ENCODE peak calls at places on chromosomes 3 and 15, in four cellular contexts. One of them, this sample, is unnamed.

GRCh38 chr3:58079773-58080172 is 71.6 kb downstream of the FLNB start:
- DNase-seq in upper lobe of left lung: no peak
- DNase-seq in nephron progenitor cell: no peak
- DNase-seq in OCI-LY7: no peak
- DNase-seq in this sample: no peak

GRCh38 chr3:127702151-127702578 is 29.4 kb downstream of the ABTB1 start:
- DNase-seq in OCI-LY7: no peak
- DNase-seq in nephron progenitor cell: no peak
- DNase-seq in upper lobe of left lung: no peak
- DNase-seq in this sample: no peak

GRCh38 chr15:55457401-55458022 is 49.2 kb downstream of the PIERCE2 start:
- DNase-seq in OCI-LY7: no peak
- DNase-seq in upper lobe of left lung: peak
- DNase-seq in nephron progenitor cell: no peak
- DNase-seq in this sample: no peak

GRCh38 chr3:14900881-14901873 is 46.2 kb upstream of the NR2C2 start:
- DNase-seq in OCI-LY7: no peak
- DNase-seq in nephron progenitor cell: no peak
- DNase-seq in upper lobe of left lung: no peak
- DNase-seq in this sample: no peak

GRCh38 chr3:198064420-198064819 is 104.4 kb downstream of the LMLN start:
- DNase-seq in nephron progenitor cell: no peak
- DNase-seq in OCI-LY7: no peak
- DNase-seq in upper lobe of left lung: no peak
- DNase-seq in this sample: no peak

GRCh38 chr3:197082871-197083270 is 53.3 kb upstream of the MELTF start:
- DNase-seq in OCI-LY7: no peak
- DNase-seq in nephron progenitor cell: no peak
- DNase-seq in upper lobe of left lung: no peak
- DNase-seq in this sample: no peak

GRCh38 chr3:171748341-171748918 is 61.9 kb downstream of the PLD1 start:
- DNase-seq in upper lobe of left lung: no peak
- DNase-seq in OCI-LY7: no peak
- DNase-seq in nephron progenitor cell: no peak
- DNase-seq in this sample: no peak

GRCh38 chr3:113560845-113561623 is 28.7 kb downstream of the SIDT1 start:
- DNase-seq in OCI-LY7: no peak
- DNase-seq in nephron progenitor cell: no peak
- DNase-seq in upper lobe of left lung: no peak
- DNase-seq in this sample: no peak

GRCh38 chr15:58932791-58933310 is 628 bp downstream of the SLTM start:
- DNase-seq in nephron progenitor cell: peak
- DNase-seq in OCI-LY7: no peak
- DNase-seq in upper lobe of left lung: no peak
- DNase-seq in this sample: no peak

GRCh38 chr15:75025548-75026260 is 2.3 kb downstream of the PPCDC start:
- DNase-seq in OCI-LY7: no peak
- DNase-seq in nephron progenitor cell: no peak
- DNase-seq in upper lobe of left lung: no peak
- DNase-seq in this sample: no peak

GRCh38 chr3:38578551-38578950 is 70.9 kb downstream of the SCN5A start:
- DNase-seq in OCI-LY7: no peak
- DNase-seq in nephron progenitor cell: no peak
- DNase-seq in upper lobe of left lung: no peak
- DNase-seq in this sample: peak

GRCh38 chr3:57233799-57234198 is 6.3 kb downstream of the APPL1 start:
- DNase-seq in OCI-LY7: no peak
- DNase-seq in upper lobe of left lung: no peak
- DNase-seq in nephron progenitor cell: no peak
- DNase-seq in this sample: no peak

GRCh38 chr3:170721563-170721962 is 135.7 kb upstream of the SLC7A14 start:
- DNase-seq in upper lobe of left lung: no peak
- DNase-seq in OCI-LY7: no peak
- DNase-seq in nephron progenitor cell: no peak
- DNase-seq in this sample: no peak

GRCh38 chr15:59794229-59794886 is 105.2 kb upstream of the BNIP2 start:
- DNase-seq in nephron progenitor cell: no peak
- DNase-seq in upper lobe of left lung: no peak
- DNase-seq in OCI-LY7: no peak
- DNase-seq in this sample: no peak

GRCh38 chr3:112111785-112112402 is 21.2 kb downstream of the GCSAM start:
- DNase-seq in nephron progenitor cell: peak
- DNase-seq in upper lobe of left lung: peak
- DNase-seq in OCI-LY7: peak
- DNase-seq in this sample: peak

GRCh38 chr3:124772081-124772831 is 42.0 kb downstream of the UMPS start:
- DNase-seq in upper lobe of left lung: peak
- DNase-seq in nephron progenitor cell: no peak
- DNase-seq in OCI-LY7: no peak
- DNase-seq in this sample: no peak

GRCh38 chr3:185820973-185821758 is 3.7 kb downstream of the IGF2BP2 start:
- DNase-seq in OCI-LY7: no peak
- DNase-seq in upper lobe of left lung: no peak
- DNase-seq in nephron progenitor cell: no peak
- DNase-seq in this sample: no peak

GRCh38 chr15:70319466-70319865 is 221.7 kb upstream of the TLE3 start:
- DNase-seq in upper lobe of left lung: no peak
- DNase-seq in nephron progenitor cell: no peak
- DNase-seq in OCI-LY7: peak
- DNase-seq in this sample: no peak

GRCh38 chr3:42729404-42730145 is 27.0 kb upstream of the HHATL start:
- DNase-seq in nephron progenitor cell: no peak
- DNase-seq in upper lobe of left lung: no peak
- DNase-seq in OCI-LY7: no peak
- DNase-seq in this sample: no peak

GRCh38 chr3:169863458-169863899 is 6.3 kb downstream of the LRRC31 start:
- DNase-seq in OCI-LY7: peak
- DNase-seq in upper lobe of left lung: peak
- DNase-seq in nephron progenitor cell: peak
- DNase-seq in this sample: peak

GRCh38 chr15:85542488-85542887 is 162.1 kb downstream of the AKAP13 start:
- DNase-seq in upper lobe of left lung: no peak
- DNase-seq in OCI-LY7: no peak
- DNase-seq in nephron progenitor cell: no peak
- DNase-seq in this sample: no peak

GRCh38 chr15:29089731-29090616 is 179.6 kb downstream of the NSMCE3 start:
- DNase-seq in nephron progenitor cell: no peak
- DNase-seq in upper lobe of left lung: no peak
- DNase-seq in OCI-LY7: no peak
- DNase-seq in this sample: peak

GRCh38 chr15:33852570-33852969 is 115.7 kb upstream of the CHRM5 start:
- DNase-seq in upper lobe of left lung: no peak
- DNase-seq in nephron progenitor cell: no peak
- DNase-seq in OCI-LY7: no peak
- DNase-seq in this sample: no peak

GRCh38 chr3:58462829-58463180 is 29.1 kb upstream of the KCTD6 start:
- DNase-seq in OCI-LY7: no peak
- DNase-seq in upper lobe of left lung: no peak
- DNase-seq in nephron progenitor cell: no peak
- DNase-seq in this sample: no peak

GRCh38 chr15:69623521-69624513 is 171.2 kb downstream of the RPLP1 start:
- DNase-seq in upper lobe of left lung: no peak
- DNase-seq in OCI-LY7: no peak
- DNase-seq in nephron progenitor cell: no peak
- DNase-seq in this sample: no peak

GRCh38 chr3:20958161-20958560 is 772.2 kb upstream of the SGO1 start:
- DNase-seq in nephron progenitor cell: no peak
- DNase-seq in OCI-LY7: no peak
- DNase-seq in upper lobe of left lung: no peak
- DNase-seq in this sample: no peak

GRCh38 chr3:126110431-126111125 is 26.7 kb upstream of the SLC41A3 start:
- DNase-seq in OCI-LY7: no peak
- DNase-seq in nephron progenitor cell: no peak
- DNase-seq in upper lobe of left lung: peak
- DNase-seq in this sample: no peak

GRCh38 chr3:160757624-160758106 is 1.6 kb downstream of the PPM1L start:
- DNase-seq in OCI-LY7: peak
- DNase-seq in nephron progenitor cell: no peak
- DNase-seq in upper lobe of left lung: no peak
- DNase-seq in this sample: no peak

GRCh38 chr3:160758929-160759577 is 3.0 kb downstream of the PPM1L start:
- DNase-seq in nephron progenitor cell: no peak
- DNase-seq in upper lobe of left lung: no peak
- DNase-seq in OCI-LY7: peak
- DNase-seq in this sample: no peak

GRCh38 chr3:160754855-160755747 is 930 bp upstream of the PPM1L start:
- DNase-seq in upper lobe of left lung: peak
- DNase-seq in OCI-LY7: peak
- DNase-seq in nephron progenitor cell: peak
- DNase-seq in this sample: peak

GRCh38 chr3:160755776-160756304 is at the start of gene PPM1L:
- DNase-seq in upper lobe of left lung: peak
- DNase-seq in OCI-LY7: peak
- DNase-seq in nephron progenitor cell: peak
- DNase-seq in this sample: no peak

GRCh38 chr3:160756907-160757623 is 1.0 kb downstream of the PPM1L start:
- DNase-seq in nephron progenitor cell: peak
- DNase-seq in upper lobe of left lung: no peak
- DNase-seq in OCI-LY7: no peak
- DNase-seq in this sample: peak
- TF ChIP-seq CTCF in nephron progenitor cell: no peak
- TF ChIP-seq CTCF in upper lobe of left lung: no peak
- TF ChIP-seq CTCF in OCI-LY7: no peak
- TF ChIP-seq CTCF in this sample: no peak

DNA sequence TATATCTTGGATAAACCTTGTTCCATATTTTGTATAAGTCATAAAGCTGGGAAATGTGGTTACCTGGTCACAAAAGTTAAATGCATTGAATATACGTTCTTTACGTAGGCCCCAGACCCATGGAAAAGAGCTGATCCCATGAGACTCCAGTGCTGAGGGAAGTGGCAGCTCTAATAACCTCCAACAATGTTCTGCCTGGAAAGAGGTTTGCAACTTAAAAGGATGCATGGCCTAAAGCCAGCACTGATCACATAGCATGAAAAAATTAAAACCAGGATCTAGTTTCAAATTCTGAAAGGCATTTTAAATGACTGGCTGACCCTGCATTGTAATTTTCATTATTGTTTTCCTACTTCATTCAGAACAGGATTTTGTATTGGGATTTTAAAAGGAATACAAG is 27.9 kb upstream of the STRIT1 start:
- DNase-seq in nephron progenitor cell: no peak
- DNase-seq in OCI-LY7: no peak
- DNase-seq in upper lobe of left lung: no peak
- DNase-seq in this sample: no peak
- TF ChIP-seq CTCF in nephron progenitor cell: no peak
- TF ChIP-seq CTCF in OCI-LY7: no peak
- TF ChIP-seq CTCF in upper lobe of left lung: no peak
- TF ChIP-seq CTCF in this sample: no peak

GRCh38 chr3:123657111-123657510 is 72.3 kb upstream of the HACD2 start:
- DNase-seq in nephron progenitor cell: no peak
- DNase-seq in OCI-LY7: no peak
- DNase-seq in upper lobe of left lung: no peak
- DNase-seq in this sample: no peak

GRCh38 chr3:123657578-123657977 is 72.7 kb upstream of the HACD2 start:
- DNase-seq in nephron progenitor cell: no peak
- DNase-seq in upper lobe of left lung: no peak
- DNase-seq in OCI-LY7: no peak
- DNase-seq in this sample: no peak

GRCh38 chr3:123656241-123656640 is 71.4 kb upstream of the HACD2 start:
- DNase-seq in upper lobe of left lung: no peak
- DNase-seq in nephron progenitor cell: no peak
- DNase-seq in OCI-LY7: no peak
- DNase-seq in this sample: no peak

GRCh38 chr3:123655400-123655799 is 70.5 kb upstream of the HACD2 start:
- DNase-seq in nephron progenitor cell: no peak
- DNase-seq in upper lobe of left lung: peak
- DNase-seq in OCI-LY7: no peak
- DNase-seq in this sample: no peak

GRCh38 chr3:123656691-123657090 is 71.8 kb upstream of the HACD2 start:
- DNase-seq in upper lobe of left lung: no peak
- DNase-seq in OCI-LY7: peak
- DNase-seq in nephron progenitor cell: no peak
- DNase-seq in this sample: no peak
- TF ChIP-seq CTCF in upper lobe of left lung: no peak
- TF ChIP-seq CTCF in OCI-LY7: peak
- TF ChIP-seq CTCF in nephron progenitor cell: peak
- TF ChIP-seq CTCF in this sample: no peak

GRCh38 chr3:30675774-30676173 is 69.4 kb downstream of the TGFBR2 start:
- DNase-seq in upper lobe of left lung: no peak
- DNase-seq in nephron progenitor cell: no peak
- DNase-seq in OCI-LY7: no peak
- DNase-seq in this sample: no peak

GRCh38 chr3:30675006-30675405 is 68.6 kb downstream of the TGFBR2 start:
- DNase-seq in OCI-LY7: no peak
- DNase-seq in upper lobe of left lung: no peak
- DNase-seq in nephron progenitor cell: no peak
- DNase-seq in this sample: no peak

GRCh38 chr3:30676424-30677346 is 70.3 kb downstream of the TGFBR2 start:
- DNase-seq in OCI-LY7: no peak
- DNase-seq in nephron progenitor cell: no peak
- DNase-seq in upper lobe of left lung: no peak
- DNase-seq in this sample: no peak

GRCh38 chr3:30679045-30679444 is 72.6 kb downstream of the TGFBR2 start:
- DNase-seq in nephron progenitor cell: no peak
- DNase-seq in OCI-LY7: no peak
- DNase-seq in upper lobe of left lung: no peak
- DNase-seq in this sample: no peak

DNA sequence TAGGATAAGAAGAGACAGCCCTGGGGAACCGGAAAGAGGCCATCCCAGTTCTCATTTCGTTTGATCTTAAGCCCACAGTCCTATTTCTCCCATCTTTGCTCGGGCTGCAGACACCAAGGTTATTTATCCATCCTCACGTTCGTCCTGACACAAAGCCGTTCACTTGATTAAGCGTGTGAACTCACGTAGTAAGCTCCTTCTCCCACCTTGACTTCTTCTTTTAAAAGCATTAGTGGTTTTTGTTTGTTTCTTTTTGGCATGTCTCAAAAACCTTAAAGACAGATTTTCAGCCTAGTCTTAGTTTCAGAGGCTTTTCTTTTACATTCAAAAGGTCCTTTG is 70.9 kb downstream of the TGFBR2 start:
- DNase-seq in OCI-LY7: no peak
- DNase-seq in nephron progenitor cell: no peak
- DNase-seq in upper lobe of left lung: no peak
- DNase-seq in this sample: no peak
- TF ChIP-seq CTCF in OCI-LY7: no peak
- TF ChIP-seq CTCF in nephron progenitor cell: no peak
- TF ChIP-seq CTCF in upper lobe of left lung: no peak
- TF ChIP-seq CTCF in this sample: no peak